ENCODE peak calls at places on chromosome 2, in nine cellular contexts. N is iris pigment epithelial cell, I is lower lobe of right lung, X is ELF-1, F is ovary, Y is neural crest cell, S is NCI-H1105 treated with DMSO at 0.1 percent for 48 hours, R is HFFc6, D is SW480. B is an unnamed sample.

GRCh38 chr2:105179469-105180372 is 61.8 kb upstream of the GPR45 start:
- DNase-seq in N (peak; percentile 89), S (peak; percentile 45), D (peak; percentile 81), I (peak; percentile 54), R (peak; percentile 77), F (no peak), X (peak; percentile 41), Y (no peak), B (peak; percentile 44)

GRCh38 chr2:133711226-133711625 is 143.0 kb upstream of the NCKAP5 start:
- DNase-seq in Y (peak; percentile 57), S (no peak), R (no peak), I (no peak), N (no peak), X (peak; percentile 79), F (no peak), D (no peak), B (no peak)

GRCh38 chr2:101823849-101824248 is 126.3 kb downstream of the MAP4K4 start:
- DNase-seq in N (peak; percentile 80), F (no peak), X (no peak), I (no peak), S (no peak), Y (no peak), R (peak; percentile 56), D (no peak), B (no peak)

GRCh38 chr2:25251461-25252273 is 83.3 kb upstream of the POMC start:
- DNase-seq in I (peak; percentile 75), R (no peak), F (peak; percentile 64), D (no peak), N (peak; percentile 29), S (peak; percentile 60), X (peak; percentile 89), Y (peak; percentile 53), B (peak; percentile 74)

GRCh38 chr2:12110074-12110473 is 363.6 kb downstream of the LPIN1 start:
- DNase-seq in Y (no peak), X (no peak), N (peak; percentile 43), F (no peak), R (no peak), I (no peak), S (no peak), D (no peak), B (no peak)

GRCh38 chr2:154457291-154457690 is 241.2 kb upstream of the KCNJ3 start:
- DNase-seq in S (no peak), I (no peak), D (no peak), Y (no peak), F (no peak), N (peak; percentile 21), X (no peak), R (no peak), B (no peak)

GRCh38 chr2:72139471-72139870 is 8.2 kb downstream of the CYP26B1 start:
- DNase-seq in Y (no peak), S (no peak), D (no peak), N (no peak), F (peak; percentile 9), X (no peak), I (no peak), R (no peak), B (no peak)

GRCh38 chr2:64773461-64774118 is 119.9 kb upstream of the SERTAD2 start:
- DNase-seq in N (no peak), F (no peak), Y (no peak), I (no peak), D (no peak), R (no peak), S (no peak), X (no peak), B (peak; percentile 74)